ENCODE peak calls at places on chromosome 10, in four cellular contexts. S, U, L and H are unnamed samples.

GRCh38 chr10:103555712-103556111 is 62.2 kb downstream of the NEURL1 start:
- DNase-seq in S (no peak), U (no peak), L (no peak), H (no peak)

GRCh38 chr10:63608511-63608910 is 87.3 kb downstream of the REEP3 start:
- DNase-seq in S (no peak), U (no peak), L (no peak), H (no peak)

GRCh38 chr10:93198401-93199175 is 124.9 kb downstream of the CYP26A1 start:
- DNase-seq in S (peak; percentile 42), U (no peak), L (peak; percentile 86), H (no peak)

GRCh38 chr10:88450201-88450600 is 132.9 kb downstream of the RNLS start:
- DNase-seq in S (no peak), U (no peak), L (peak; percentile 92), H (no peak)

GRCh38 chr10:8416192-8416701 is 361.8 kb downstream of the GATA3 start:
- DNase-seq in S (no peak), U (no peak), L (no peak), H (no peak)

GRCh38 chr10:84587789-84588188 is 259.4 kb downstream of the CCSER2 start:
- DNase-seq in S (no peak), U (no peak), L (peak; percentile 37), H (peak; percentile 51)

GRCh38 chr10:51768886-51769285 is 69.5 kb upstream of the CSTF2T start:
- DNase-seq in S (no peak), U (no peak), L (no peak), H (no peak)

GRCh38 chr10:116287906-116288501 is 15.0 kb upstream of the GFRA1 start:
- DNase-seq in S (peak; percentile 64), U (no peak), L (peak; percentile 48), H (no peak)

GRCh38 chr10:63169063-63169462 is 35.9 kb downstream of the NRBF2 start:
- DNase-seq in S (no peak), U (no peak), L (no peak), H (no peak)

GRCh38 chr10:49254150-49254549 is 44.8 kb upstream of the C10orf71 start:
- DNase-seq in S (no peak), U (no peak), L (no peak), H (no peak)

GRCh38 chr10:62467509-62467908 is 93.3 kb downstream of the ZNF365 start:
- DNase-seq in S (peak; percentile 52), U (no peak), L (no peak), H (no peak)

GRCh38 chr10:64501807-64502206 is 980.6 kb downstream of the REEP3 start:
- DNase-seq in S (no peak), U (no peak), L (no peak), H (no peak)

GRCh38 chr10:72263613-72264241 is 10.0 kb upstream of the DDIT4 start:
- DNase-seq in S (no peak), U (no peak), L (no peak), H (no peak)

GRCh38 chr10:48446785-48447184 is 140.3 kb downstream of the MAPK8 start:
- DNase-seq in S (no peak), U (no peak), L (no peak), H (no peak)

GRCh38 chr10:59325116-59325515 is 37.2 kb downstream of the FAM13C start:
- DNase-seq in S (no peak), U (no peak), L (no peak), H (no peak)

GRCh38 chr10:99280472-99280871 is 44.8 kb upstream of the HPSE2 start:
- DNase-seq in S (no peak), U (no peak), L (peak; percentile 14), H (no peak)

GRCh38 chr10:117074621-117075020 is 63.4 kb downstream of the VAX1 start:
- DNase-seq in S (no peak), U (no peak), L (peak; percentile 69), H (peak; percentile 33)

GRCh38 chr10:115802911-115803310 is 470.1 kb downstream of the GFRA1 start:
- DNase-seq in S (no peak), U (no peak), L (no peak), H (no peak)

GRCh38 chr10:76359001-76359400 is 927.6 kb downstream of the LRMDA start:
- DNase-seq in S (no peak), U (no peak), L (no peak), H (no peak)

GRCh38 chr10:44292390-44293002 is 92.4 kb downstream of the CXCL12 start:
- DNase-seq in S (no peak), U (no peak), L (peak; percentile 40), H (no peak)

GRCh38 chr10:43075612-43076003 is 1.3 kb upstream of the RET start:
- DNase-seq in S (no peak), U (no peak), L (peak; percentile 30), H (peak; percentile 46)

GRCh38 chr10:119120413-119120867 is 16.5 kb downstream of the DENND10 start:
- DNase-seq in S (peak; percentile 83), U (no peak), L (no peak), H (no peak)

GRCh38 chr10:71807557-71808510 is 34.5 kb upstream of the VSIR start:
- DNase-seq in S (no peak), U (no peak), L (no peak), H (no peak)

GRCh38 chr10:4623757-4624420 is 202.1 kb upstream of the AKR1E2 start:
- DNase-seq in S (peak; percentile 76), U (no peak), L (no peak), H (no peak)
- H4K5ac ChIP-seq in S (no peak overlapping the region), U (no peak overlapping the region), L (no peak overlapping the region), H (no peak overlapping the region)

GRCh38 chr10:6823770-6824169 is 243.7 kb upstream of the PRKCQ start:
- DNase-seq in S (peak; percentile 8), U (no peak), L (no peak), H (no peak)

GRCh38 chr10:6813876-6814275 is 233.8 kb upstream of the PRKCQ start:
- DNase-seq in S (no peak), U (no peak), L (no peak), H (no peak)

GRCh38 chr10:6815346-6815745 is 235.3 kb upstream of the PRKCQ start:
- DNase-seq in S (no peak), U (no peak), L (no peak), H (no peak)

DNA sequence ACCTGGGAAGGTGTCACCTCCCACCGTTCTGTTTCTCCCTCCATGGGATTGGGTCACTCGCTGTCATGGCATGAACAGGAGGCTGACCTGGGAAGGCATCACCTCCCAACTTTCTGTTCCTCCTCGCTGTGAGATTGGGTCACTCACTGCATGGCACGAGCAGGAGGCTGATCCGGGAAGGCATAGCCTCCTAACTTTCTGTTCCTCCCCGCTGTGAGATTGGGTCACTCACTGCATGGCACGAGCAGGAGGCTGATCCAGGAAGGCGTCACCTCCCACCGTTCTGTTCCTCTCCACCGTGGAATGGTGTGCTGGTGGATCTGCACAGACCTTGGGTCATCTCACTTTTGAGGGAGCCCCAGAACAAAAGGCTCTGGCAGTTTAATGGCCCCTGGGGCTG is 239.2 kb upstream of the PRKCQ start:
- DNase-seq in S (no peak), U (no peak), L (no peak), H (no peak)
- H3K56ac ChIP-seq in S (no peak overlapping the region), U (no peak overlapping the region), L (no peak overlapping the region), H (no peak overlapping the region)

DNA sequence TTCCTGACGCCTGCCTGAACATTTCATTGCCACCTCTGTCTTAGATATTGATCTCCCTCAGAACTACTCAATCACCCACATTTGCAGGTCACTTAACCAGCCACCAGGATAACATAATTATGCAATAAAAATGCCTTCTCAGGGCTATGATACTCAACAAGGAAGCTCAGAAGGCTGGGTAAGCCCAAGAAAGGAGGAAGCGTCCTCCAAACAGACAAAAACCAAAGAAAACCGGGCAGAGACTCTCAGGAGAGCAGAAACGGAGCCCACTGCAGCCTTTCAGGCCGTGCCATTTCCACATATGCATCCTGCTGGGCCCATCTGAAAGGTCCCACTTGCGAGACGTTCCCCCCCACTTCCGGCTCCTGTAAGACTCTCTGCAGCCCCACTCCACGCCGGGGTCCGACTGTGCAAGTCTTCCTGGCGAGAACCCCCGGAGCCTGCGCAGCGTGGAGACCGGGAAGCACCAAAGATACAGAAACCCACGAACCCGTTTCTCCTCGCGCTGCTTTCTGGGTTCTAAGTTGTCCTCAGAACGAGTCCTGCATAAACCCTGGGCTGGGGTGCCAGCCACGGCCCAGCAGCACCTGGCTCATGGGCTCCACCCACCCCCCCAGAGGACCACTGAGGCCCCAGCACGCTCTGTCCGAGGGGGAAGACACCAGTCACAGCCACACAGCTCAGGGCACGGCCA is 83.7 kb downstream of the DIP2C start:
- DNase-seq in S (no peak), U (no peak), L (no peak), H (no peak)
- H4K5ac ChIP-seq in S (no peak overlapping the region), U (no peak overlapping the region), L (no peak overlapping the region), H (no peak overlapping the region)

GRCh38 chr10:120286280-120286679 is 170.7 kb upstream of the PLPP4 start:
- DNase-seq in S (no peak), U (no peak), L (no peak), H (no peak)
- H3K56ac ChIP-seq in S (no peak overlapping the region), U (no peak overlapping the region), L (no peak overlapping the region), H (no peak overlapping the region)

GRCh38 chr10:124047427-124048157 is 45.8 kb downstream of the CHST15 start:
- DNase-seq in S (no peak), U (no peak), L (no peak), H (no peak)

GRCh38 chr10:124052561-124052960 is 40.8 kb downstream of the CHST15 start:
- DNase-seq in S (no peak), U (no peak), L (no peak), H (no peak)

GRCh38 chr10:124049484-124049883 is 43.9 kb downstream of the CHST15 start:
- DNase-seq in S (no peak), U (no peak), L (peak; percentile 19), H (no peak)

GRCh38 chr10:124048371-124049290 is 44.8 kb downstream of the CHST15 start:
- DNase-seq in S (no peak), U (no peak), L (no peak), H (no peak)

GRCh38 chr10:124050021-124051015 is 43.1 kb downstream of the CHST15 start:
- DNase-seq in S (no peak), U (no peak), L (no peak), H (no peak)
- H4K5ac ChIP-seq in S (no peak overlapping the region), U (no peak overlapping the region), L (no peak overlapping the region), H (no peak overlapping the region)

DNA sequence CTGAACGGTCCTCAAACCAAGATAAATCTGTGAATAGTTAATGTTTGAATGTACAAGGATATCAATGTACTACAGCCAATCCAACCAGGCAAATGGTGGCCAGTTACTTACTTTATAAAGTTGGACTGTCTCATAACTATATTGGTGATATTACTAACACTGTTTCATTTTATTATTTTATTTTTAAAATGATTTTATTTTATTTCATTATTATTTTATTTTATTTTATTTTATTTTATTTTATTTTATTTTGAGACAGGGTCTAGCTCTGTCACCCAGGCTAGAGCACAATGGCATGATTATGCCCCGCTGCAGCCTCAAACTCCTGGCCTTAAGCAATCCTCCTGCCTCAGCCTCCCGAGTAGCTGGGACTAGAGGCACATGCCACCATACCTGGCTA is 6.8 kb downstream of the IL15RA start:
- DNase-seq in S (no peak), U (no peak), L (no peak), H (no peak)
- H3K56ac ChIP-seq in S (no peak overlapping the region), U (no peak overlapping the region), L (no peak overlapping the region), H (no peak overlapping the region)

GRCh38 chr10:132900211-132900756 is 42.1 kb downstream of the CFAP46 start:
- DNase-seq in S (no peak), U (no peak), L (no peak), H (no peak)
- H4K5ac ChIP-seq in S (no peak overlapping the region), U (no peak overlapping the region), L (no peak overlapping the region), H (no peak overlapping the region)